ENCODE peak calls at places on chromosomes 5 and 9, in nine cellular contexts. C is foreskin fibroblast, N is body of pancreas, L is fibroblast of mammary gland, K is uterus, Z is tibial artery, T is adrenal gland, J is kidney epithelial cell, P is DND-41. B is an unnamed sample.

GRCh38 chr9:120659617-120660169 is 54.6 kb downstream of the MEGF9 start:
- DNase-seq in N (no peak), C (no peak), P (no peak), J (no peak), L (no peak), K (no peak), Z (no peak), T (no peak), B (no peak)

GRCh38 chr9:12614488-12614887 is 78.7 kb upstream of the TYRP1 start:
- DNase-seq in K (no peak), T (no peak), J (no peak), P (no peak), L (no peak), N (peak), C (no peak), Z (no peak), B (no peak)

GRCh38 chr5:75611324-75612210 is at the start of gene ANKDD1B:
- DNase-seq in K (peak), P (no peak), C (peak), L (peak), T (peak), J (no peak), N (peak), Z (peak), B (no peak)

GRCh38 chr5:140159014-140159927 is 15.7 kb upstream of the CYSTM1 start:
- DNase-seq in K (no peak), J (no peak), T (no peak), P (no peak), C (no peak), Z (no peak), L (no peak), N (no peak), B (no peak)

GRCh38 chr5:175309218-175309617 is 134.8 kb downstream of the DRD1 start:
- DNase-seq in N (no peak), L (no peak), Z (no peak), C (no peak), P (no peak), T (peak), K (no peak), J (no peak), B (no peak)

GRCh38 chr9:130240410-130241197 is 25.0 kb upstream of the HMCN2 start:
- DNase-seq in K (peak), L (peak), T (peak), Z (peak), C (peak), J (no peak), N (peak), P (peak), B (peak)

GRCh38 chr9:110214090-110214489 is 6.1 kb upstream of the C9orf152 start:
- DNase-seq in N (peak), P (no peak), J (no peak), C (peak), L (peak), T (no peak), Z (no peak), K (no peak), B (no peak)

GRCh38 chr9:33161011-33161588 is 6.0 kb downstream of the B4GALT1 start:
- DNase-seq in N (peak), Z (peak), K (peak), L (peak), J (peak), P (no peak), T (peak), C (peak), B (peak)

GRCh38 chr5:124738751-124739559 is 7.5 kb downstream of the ZNF608 start:
- DNase-seq in K (no peak), T (no peak), L (no peak), J (no peak), P (no peak), C (peak), Z (no peak), N (no peak), B (peak)

GRCh38 chr5:137143244-137143605 is 355.9 kb downstream of the SPOCK1 start:
- DNase-seq in J (no peak), Z (peak), T (no peak), P (no peak), C (no peak), K (no peak), N (no peak), L (no peak), B (no peak)

GRCh38 chr9:72362680-72363139 is 2.3 kb downstream of the ZFAND5 start:
- DNase-seq in Z (peak), P (peak), L (peak), N (peak), K (peak), J (no peak), C (peak), T (peak), B (peak)

GRCh38 chr9:4146293-4146692 is 153.6 kb downstream of the GLIS3 start:
- DNase-seq in K (no peak), L (no peak), J (no peak), C (no peak), N (no peak), P (no peak), T (no peak), Z (no peak), B (no peak)

GRCh38 chr5:169415948-169416347 is 115.0 kb upstream of the SLIT3 start:
- DNase-seq in N (peak), T (no peak), L (no peak), J (no peak), C (no peak), Z (no peak), K (no peak), P (no peak), B (no peak)

GRCh38 chr9:131098391-131099087 is 2.2 kb downstream of the AIF1L start:
- DNase-seq in P (no peak), J (no peak), K (no peak), N (no peak), C (no peak), T (no peak), L (no peak), Z (no peak), B (peak)

GRCh38 chr5:120035815-120036577 is 406.6 kb downstream of the FAM170A start:
- DNase-seq in K (no peak), J (no peak), Z (no peak), L (no peak), T (no peak), C (no peak), P (no peak), N (no peak), B (no peak)

GRCh38 chr5:80194470-80194869 is 61.4 kb downstream of the SERINC5 start:
- DNase-seq in T (no peak), N (no peak), L (no peak), Z (no peak), J (no peak), P (no peak), C (peak), K (no peak), B (no peak)

GRCh38 chr5:7886849-7887460 is 18.0 kb downstream of the MTRR start:
- DNase-seq in C (peak), T (no peak), Z (no peak), L (peak), P (no peak), J (no peak), K (no peak), N (no peak), B (peak)

GRCh38 chr5:6812800-6813731 is 99.8 kb downstream of the TENT4A start:
- DNase-seq in T (peak), C (peak), L (peak), K (peak), N (peak), P (no peak), J (no peak), Z (peak), B (no peak)

GRCh38 chr9:113803811-113804589 is 72.1 kb upstream of the ZNF618 start:
- DNase-seq in Z (no peak), C (peak), P (no peak), J (no peak), N (no peak), K (no peak), T (no peak), L (no peak), B (no peak)

GRCh38 chr9:16058131-16058549 is 505.3 kb downstream of the CCDC171 start:
- DNase-seq in K (no peak), C (peak), N (no peak), Z (no peak), P (peak), L (peak), T (no peak), J (peak), B (peak)

GRCh38 chr5:346229-346935 is 24.9 kb downstream of the AHRR start:
- DNase-seq in L (no peak), K (no peak), P (no peak), T (no peak), J (no peak), Z (no peak), C (no peak), N (no peak), B (no peak)

GRCh38 chr5:61525573-61526142 is 193.6 kb downstream of the ZSWIM6 start:
- DNase-seq in K (no peak), P (no peak), Z (no peak), T (no peak), J (peak), L (no peak), N (no peak), C (no peak), B (no peak)

GRCh38 chr5:71939452-71939932 is 167.8 kb upstream of the MAP1B start:
- DNase-seq in T (no peak), C (no peak), J (no peak), Z (no peak), N (no peak), K (no peak), L (no peak), P (no peak), B (no peak)

GRCh38 chr9:112338561-112338960 is 5.1 kb upstream of the PTBP3 start:
- DNase-seq in L (peak), T (peak), Z (no peak), C (peak), P (no peak), N (no peak), J (peak), K (no peak), B (no peak)

GRCh38 chr5:15938961-15939360 is 240.6 kb downstream of the MARCHF11 start:
- DNase-seq in K (no peak), C (peak), L (peak), N (no peak), P (no peak), T (no peak), Z (no peak), J (peak), B (no peak)

GRCh38 chr9:73916016-73916673 is 581.0 kb upstream of the RORB start:
- DNase-seq in T (no peak), P (peak), N (no peak), C (peak), J (no peak), L (peak), Z (no peak), K (no peak), B (peak)

GRCh38 chr5:178067705-178068104 is 45.6 kb upstream of the N4BP3 start:
- DNase-seq in C (no peak), T (no peak), Z (no peak), N (no peak), J (no peak), P (no peak), L (no peak), K (no peak), B (no peak)

GRCh38 chr9:131402073-131402472 is 8.2 kb downstream of the PRRC2B start:
- DNase-seq in K (no peak), Z (no peak), T (peak), J (no peak), N (no peak), C (peak), P (no peak), L (peak), B (no peak)

GRCh38 chr9:16033253-16033652 is 480.4 kb downstream of the CCDC171 start:
- DNase-seq in J (no peak), P (no peak), K (no peak), L (no peak), Z (no peak), C (no peak), N (no peak), T (no peak), B (no peak)

GRCh38 chr5:176157656-176158055 is 80.6 kb upstream of the SIMC1 start:
- DNase-seq in T (no peak), J (no peak), Z (no peak), N (no peak), L (peak), C (no peak), P (no peak), K (no peak), B (no peak)

GRCh38 chr5:58042933-58043606 is 416.8 kb downstream of the PLK2 start:
- DNase-seq in Z (no peak), N (no peak), C (no peak), T (no peak), J (no peak), L (no peak), K (no peak), P (peak), B (no peak)

GRCh38 chr5:11617080-11617479 is 287.2 kb downstream of the CTNND2 start:
- DNase-seq in N (no peak), T (no peak), L (peak), C (no peak), J (no peak), Z (no peak), P (no peak), K (no peak), B (no peak)

GRCh38 chr5:43683884-43684471 is 81.0 kb downstream of the NNT start:
- DNase-seq in L (no peak), Z (no peak), K (no peak), C (no peak), P (no peak), N (no peak), J (no peak), T (no peak), B (no peak)

GRCh38 chr5:160165137-160166068 is 46.2 kb upstream of the PWWP2A start:
- DNase-seq in L (peak), Z (peak), N (peak), P (no peak), T (peak), C (peak), K (peak), J (peak), B (no peak)

GRCh38 chr5:171693397-171693796 is 92.2 kb upstream of the SMIM23 start:
- DNase-seq in K (no peak), L (no peak), Z (no peak), T (no peak), J (no peak), N (no peak), C (no peak), P (no peak), B (no peak)

GRCh38 chr9:136093995-136094881 is 851 bp downstream of the NACC2 start:
- DNase-seq in J (no peak), K (peak), N (peak), T (peak), P (no peak), Z (peak), L (peak), C (peak), B (no peak)

GRCh38 chr9:136092353-136092650 is 2.8 kb downstream of the NACC2 start:
- DNase-seq in J (no peak), L (no peak), K (no peak), N (no peak), T (no peak), P (no peak), C (no peak), Z (no peak), B (no peak)

GRCh38 chr9:136091582-136092352 is 3.3 kb downstream of the NACC2 start:
- DNase-seq in L (no peak), T (peak), Z (no peak), K (no peak), P (no peak), C (peak), N (peak), J (no peak), B (no peak)

GRCh38 chr9:136093331-136093986 is 1.6 kb downstream of the NACC2 start:
- DNase-seq in K (no peak), L (peak), J (no peak), C (peak), T (peak), N (peak), Z (no peak), P (no peak), B (no peak)

DNA sequence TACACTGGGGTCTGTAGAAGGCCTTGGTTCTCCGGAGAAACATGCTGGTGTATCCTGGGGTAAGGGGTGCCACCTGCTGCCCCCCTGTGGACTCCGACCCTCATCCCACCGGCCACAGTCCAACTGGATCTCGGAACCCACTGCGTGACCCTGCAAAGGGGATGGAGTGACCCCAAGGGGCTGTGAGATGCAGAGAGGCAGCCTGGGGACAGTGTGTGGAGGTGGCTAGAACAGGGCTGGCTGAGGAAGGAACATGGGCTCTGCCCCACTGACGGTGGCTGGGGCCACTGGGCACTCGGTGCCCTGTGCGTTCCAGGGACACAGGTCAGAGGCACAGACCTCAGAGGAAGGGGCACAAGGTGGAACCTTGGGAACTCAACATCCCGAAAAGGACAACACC is 2.3 kb downstream of the NACC2 start:
- DNase-seq in J (no peak), C (no peak), Z (no peak), L (no peak), K (no peak), N (no peak), P (no peak), T (no peak), B (no peak)
- H3K4me3 ChIP-seq in J (no peak), C (no peak), Z (peak), L (no peak), K (no peak), N (no peak), P (no peak), T (peak), B (no peak)

DNA sequence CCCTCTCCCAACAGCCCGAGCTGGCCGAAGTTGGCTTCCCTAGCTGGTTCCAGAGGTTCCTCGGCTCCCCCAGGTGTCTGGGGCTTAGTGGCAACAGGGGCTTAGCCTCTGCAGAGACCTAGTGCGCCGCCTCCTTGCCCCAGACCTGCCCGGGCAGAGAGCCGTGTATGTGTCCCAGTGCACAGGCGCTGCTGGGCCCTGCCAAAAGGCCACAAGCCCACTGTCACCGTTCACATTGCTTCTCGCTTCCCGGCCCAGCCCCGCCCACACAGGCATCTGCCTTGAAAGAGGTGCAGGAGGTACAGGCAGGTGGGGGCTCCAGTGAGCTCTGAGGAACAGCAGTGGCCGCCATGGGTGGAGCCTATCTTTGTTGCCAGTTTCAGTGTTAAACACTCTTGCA is 2.5 kb upstream of the CACFD1 start:
- DNase-seq in T (no peak), P (no peak), L (no peak), C (no peak), N (no peak), J (no peak), Z (no peak), K (no peak), B (no peak)
- TF ChIP-seq CTCF in T (no peak), P (no peak), L (no peak), C (no peak), N (no peak), J (no peak), Z (no peak), K (no peak), B (no peak)

GRCh38 chr9:91937031-91937430 is 13.0 kb downstream of the ROR2 start:
- DNase-seq in C (no peak), J (no peak), T (no peak), P (no peak), K (no peak), L (no peak), Z (no peak), N (no peak), B (no peak)

GRCh38 chr9:91930475-91930874 is 19.6 kb downstream of the ROR2 start:
- DNase-seq in N (no peak), C (peak), L (peak), J (no peak), P (no peak), T (no peak), K (no peak), Z (no peak), B (no peak)

GRCh38 chr9:91935066-91935729 is 14.8 kb downstream of the ROR2 start:
- DNase-seq in K (peak), C (no peak), Z (no peak), N (no peak), T (no peak), L (no peak), J (no peak), P (no peak), B (no peak)

GRCh38 chr9:91935805-91936204 is 14.2 kb downstream of the ROR2 start:
- DNase-seq in T (no peak), L (no peak), Z (no peak), C (no peak), K (peak), P (no peak), J (no peak), N (no peak), B (no peak)

GRCh38 chr9:91933556-91934352 is 16.3 kb downstream of the ROR2 start:
- DNase-seq in N (no peak), T (no peak), L (peak), C (peak), J (no peak), Z (no peak), K (peak), P (no peak), B (no peak)
- H3K4me3 ChIP-seq in N (no peak), T (no peak), L (no peak), C (peak), J (no peak), Z (no peak), K (no peak), P (no peak), B (no peak)

GRCh38 chr5:96729156-96729555 is 67.0 kb downstream of the CAST start:
- DNase-seq in L (no peak), Z (no peak), P (no peak), J (no peak), N (no peak), T (no peak), K (no peak), C (no peak), B (no peak)
- TF ChIP-seq CTCF in L (peak), Z (peak), P (peak), J (peak), N (peak), T (peak), K (no peak), C (peak), B (no peak)

DNA sequence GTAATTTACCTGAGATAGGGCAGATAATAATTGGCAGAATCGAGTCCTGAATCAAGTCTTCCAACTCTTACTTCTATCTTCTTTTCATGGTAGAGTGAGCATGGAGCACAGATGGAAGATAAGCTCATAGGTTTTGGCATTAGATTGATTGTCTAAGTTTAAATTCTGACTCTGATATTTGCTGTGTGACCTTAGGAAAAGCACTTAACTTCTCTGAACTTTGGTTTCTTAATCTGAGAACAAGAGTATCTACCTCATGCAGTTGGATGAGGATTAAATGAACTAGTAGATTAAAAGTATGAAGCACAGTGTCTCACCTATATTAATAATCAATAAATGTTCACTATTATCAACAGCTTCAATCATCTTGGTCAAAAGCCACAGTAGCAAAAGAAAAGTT is 9.4 kb upstream of the ASTN2 start:
- DNase-seq in J (no peak), C (no peak), Z (no peak), P (no peak), N (no peak), T (no peak), K (no peak), L (no peak), B (no peak)
- H3K4me3 ChIP-seq in J (no peak), C (no peak), Z (no peak), P (no peak), N (no peak), T (no peak), K (no peak), L (no peak), B (no peak)

GRCh38 chr5:73299017-73299630 is 126.1 kb downstream of the TMEM174 start:
- DNase-seq in T (no peak), P (no peak), N (no peak), K (no peak), J (no peak), L (no peak), C (peak), Z (no peak), B (no peak)
- TF ChIP-seq CTCF in T (no peak), P (no peak), N (peak), K (no peak), J (peak), L (no peak), C (no peak), Z (no peak), B (no peak)

DNA sequence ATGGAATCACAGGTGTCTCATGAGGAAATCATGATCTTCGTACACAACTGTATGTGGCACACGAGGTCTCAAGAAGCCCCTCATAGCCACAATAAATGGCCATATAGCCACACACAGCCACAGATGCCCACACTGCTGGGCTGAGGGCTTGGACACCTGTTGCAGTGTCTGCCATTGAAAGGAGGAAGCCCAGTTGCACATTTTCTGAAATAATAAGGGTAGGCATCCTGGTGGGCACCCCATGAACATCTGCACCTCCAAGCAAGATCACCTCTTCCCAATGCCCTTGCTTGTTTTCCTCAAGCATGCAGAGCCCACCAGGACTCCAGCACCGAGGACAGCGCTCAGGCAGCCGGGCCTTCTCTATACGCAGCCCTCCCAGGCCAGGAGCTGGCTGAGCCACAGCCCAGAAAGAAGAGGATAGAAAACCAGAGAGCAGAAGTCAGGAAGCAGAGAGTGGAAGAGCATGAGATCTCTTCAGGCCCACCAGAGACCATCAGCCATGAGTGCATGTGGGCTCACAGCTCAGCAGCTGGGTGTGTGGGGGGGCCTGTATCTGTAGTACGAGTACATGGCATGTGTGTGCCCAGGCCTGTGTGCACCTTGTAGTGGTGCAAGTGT is 1.0 kb upstream of the ACSL6 start:
- DNase-seq in K (peak), J (peak), N (no peak), P (peak), C (peak), L (peak), T (peak), Z (peak), B (no peak)
- H3K4me3 ChIP-seq in K (no peak), J (no peak), N (no peak), P (no peak), C (no peak), L (no peak), T (no peak), Z (no peak), B (no peak)